ENCODE peak calls at places on chromosome 6, in seven cellular contexts. I is Peyer's patch, Y is WTC11, R is RWPE1, D is hepatic stellate cell, H is NCI-H1436, B is EH. O is an unnamed sample.

GRCh38 chr6:3032986-3033385 is 33.3 kb downstream of the NQO2 start:
- DNase-seq in I (no peak), Y (no peak), R (no peak), D (no peak), H (no peak), B (peak; percentile 33), O (no peak)

GRCh38 chr6:165008971-165009370 is 300.4 kb downstream of the C6orf118 start:
- DNase-seq in I (no peak), Y (no peak), R (no peak), D (no peak), H (no peak), B (no peak), O (no peak)

GRCh38 chr6:13296536-13296997 is 31.8 kb downstream of the TBC1D7 start:
- DNase-seq in I (no peak), Y (no peak), R (no peak), D (no peak), H (no peak), B (no peak), O (no peak)

GRCh38 chr6:98808522-98809210 is 25.7 kb upstream of the POU3F2 start:
- DNase-seq in I (no peak), Y (no peak), R (no peak), D (no peak), H (no peak), B (peak; percentile 7), O (no peak)

GRCh38 chr6:109087661-109088264 is 6.9 kb downstream of the SESN1 start:
- DNase-seq in I (no peak), Y (no peak), R (no peak), D (no peak), H (peak; percentile 32), B (no peak), O (no peak)

GRCh38 chr6:24936641-24937317 is 1.0 kb upstream of the RIPOR2 start:
- DNase-seq in I (no peak), Y (no peak), R (no peak), D (no peak), H (no peak), B (no peak), O (no peak)

GRCh38 chr6:126748141-126748540 is 370.3 kb upstream of the RSPO3 start:
- DNase-seq in I (no peak), Y (no peak), R (no peak), D (no peak), H (no peak), B (peak; percentile 9), O (no peak)

GRCh38 chr6:12148841-12149240 is 136.7 kb downstream of the HIVEP1 start:
- DNase-seq in I (no peak), Y (no peak), R (no peak), D (no peak), H (no peak), B (no peak), O (no peak)

GRCh38 chr6:106125925-106126435 is 39.8 kb downstream of the PRDM1 start:
- DNase-seq in I (peak; percentile 63), Y (no peak), R (no peak), D (no peak), H (no peak), B (no peak), O (no peak)

O was measured in amniotic stem cell.